ENCODE peak calls at places on chromosomes 12 and 14, in seven cellular contexts. F is K562, E is aorta, Q is right cardiac atrium, N is thyroid gland, M is ovary, B is tibial artery. A is an unnamed sample.
A peak's percentile ranks its signal among the peaks of the same experiment; 100 is the strongest.

GRCh38 chr14:71952381-71953363 is 20.4 kb downstream of the RGS6 start:
- DNase-seq in F (no peak), E (no peak), Q (no peak), N (no peak), M (no peak), B (no peak), A (no peak)

GRCh38 chr12:10634427-10634826 is 21.0 kb upstream of the MAGOHB start:
- DNase-seq in F (no peak), E (no peak), Q (no peak), N (no peak), M (no peak), B (no peak), A (peak; percentile 4)

GRCh38 chr12:56836317-56836716 is 73.2 kb downstream of the HSD17B6 start:
- DNase-seq in F (no peak), E (no peak), Q (no peak), N (peak; percentile 79), M (peak; percentile 25), B (no peak), A (peak; percentile 59)

GRCh38 chr12:78007173-78007572 is 176.5 kb downstream of the NAV3 start:
- DNase-seq in F (no peak), E (no peak), Q (peak; percentile 25), N (no peak), M (no peak), B (no peak), A (no peak)

GRCh38 chr12:89179983-89180382 is 172.3 kb downstream of the DUSP6 start:
- DNase-seq in F (no peak), E (no peak), Q (no peak), N (peak; percentile 6), M (peak; percentile 44), B (peak; percentile 70), A (peak; percentile 93)

GRCh38 chr14:39265741-39266588 is 32.2 kb downstream of the MIA2 start:
- DNase-seq in F (no peak), E (no peak), Q (no peak), N (no peak), M (no peak), B (no peak), A (peak; percentile 54)

GRCh38 chr14:53391156-53391555 is 238.0 kb upstream of the DDHD1 start:
- DNase-seq in F (no peak), E (no peak), Q (no peak), N (no peak), M (peak; percentile 21), B (no peak), A (peak; percentile 60)

GRCh38 chr14:68081489-68081888 is 261.9 kb downstream of the RAD51B start:
- DNase-seq in F (no peak), E (no peak), Q (no peak), N (no peak), M (no peak), B (no peak), A (no peak)

GRCh38 chr12:32489070-32489469 is 89.7 kb downstream of the FGD4 start:
- DNase-seq in F (no peak), E (no peak), Q (no peak), N (no peak), M (no peak), B (no peak), A (no peak)

GRCh38 chr14:71320734-71321555 is 413.7 kb downstream of the PCNX1 start:
- DNase-seq in F (peak; percentile 56), E (peak; percentile 90), Q (peak; percentile 87), N (peak; percentile 69), M (peak; percentile 63), B (peak; percentile 40), A (peak; percentile 86)

GRCh38 chr12:2834581-2835491 is at the start of gene NRIP2:
- DNase-seq in F (no peak), E (no peak), Q (peak; percentile 76), N (peak; percentile 75), M (peak; percentile 72), B (no peak), A (peak; percentile 82)

GRCh38 chr12:93442411-93443340 is 929 bp upstream of the UBE2N start:
- DNase-seq in F (no peak), E (no peak), Q (no peak), N (no peak), M (no peak), B (no peak), A (peak; percentile 12)

GRCh38 chr12:91667698-91668097 is 477.9 kb downstream of the BTG1 start:
- DNase-seq in F (no peak), E (no peak), Q (no peak), N (no peak), M (no peak), B (no peak), A (no peak)

GRCh38 chr14:68084256-68084655 is 264.7 kb downstream of the RAD51B start:
- DNase-seq in F (no peak), E (no peak), Q (no peak), N (no peak), M (no peak), B (no peak), A (peak; percentile 44)

GRCh38 chr14:100788517-100789365 is 37.2 kb upstream of the MEG3 start:
- DNase-seq in F (peak; percentile 48), E (no peak), Q (no peak), N (no peak), M (no peak), B (no peak), A (no peak)

GRCh38 chr14:38623661-38624060 is 367.8 kb upstream of the CLEC14A start:
- DNase-seq in F (no peak), E (no peak), Q (no peak), N (no peak), M (no peak), B (no peak), A (no peak)

GRCh38 chr12:54145844-54146243 is 42.9 kb downstream of the SMUG1 start:
- DNase-seq in F (no peak), E (no peak), Q (no peak), N (no peak), M (no peak), B (no peak), A (no peak)
- H3K27ac ChIP-seq in F (no peak overlapping the region), E (no peak overlapping the region), Q (no peak overlapping the region), N (no peak overlapping the region), M (no peak overlapping the region), B (peak overlapping the region; percentile 53), A (no peak overlapping the region)

GRCh38 chr14:23703027-23703426 is 66.9 kb downstream of the DHRS2 start:
- DNase-seq in F (no peak), E (no peak), Q (no peak), N (no peak), M (no peak), B (no peak), A (no peak)
- H3K9me3 ChIP-seq in F (no peaks in the 10 kb centered on the region), E (no peaks in the 10 kb centered on the region), Q (no peaks in the 10 kb centered on the region), N (no peaks in the 10 kb centered on the region), M (no peaks in the 10 kb centered on the region), B (no peaks in the 10 kb centered on the region), A (no peaks in the 10 kb centered on the region)

GRCh38 chr12:644293-644639 is 19.0 kb downstream of the NINJ2 start:
- DNase-seq in F (no peak), E (no peak), Q (no peak), N (no peak), M (no peak), B (no peak), A (no peak)
- H3K4me1 ChIP-seq in F (peaks cover 36% of the 10 kb centered on the region), E (peaks cover 4% of the 10 kb centered on the region), Q (peaks cover 16% of the 10 kb centered on the region), N (peaks cover 43% of the 10 kb centered on the region), M (peaks cover 19% of the 10 kb centered on the region), B (peaks cover 53% of the 10 kb centered on the region), A (peaks cover 13% of the 10 kb centered on the region)

GRCh38 chr12:52164624-52165023 is 27.2 kb downstream of the KRT80 start:
- DNase-seq in F (no peak), E (no peak), Q (peak; percentile 23), N (no peak), M (no peak), B (no peak), A (no peak)
- H3K27ac ChIP-seq in F (no peak overlapping the region), E (no peak overlapping the region), Q (no peak overlapping the region), N (peak overlapping the region; percentile 71), M (no peak overlapping the region), B (no peak overlapping the region), A (no peak overlapping the region)

GRCh38 chr14:58979325-58979724 is 209.1 kb upstream of the DAAM1 start:
- DNase-seq in F (no peak), E (no peak), Q (peak; percentile 72), N (no peak), M (no peak), B (no peak), A (no peak)
- H3K9me3 ChIP-seq in F (no peaks in the 10 kb centered on the region), E (no peaks in the 10 kb centered on the region), Q (no peaks in the 10 kb centered on the region), N (no peaks in the 10 kb centered on the region), M (no peaks in the 10 kb centered on the region), B (no peaks in the 10 kb centered on the region), A (no peaks in the 10 kb centered on the region)

DNA sequence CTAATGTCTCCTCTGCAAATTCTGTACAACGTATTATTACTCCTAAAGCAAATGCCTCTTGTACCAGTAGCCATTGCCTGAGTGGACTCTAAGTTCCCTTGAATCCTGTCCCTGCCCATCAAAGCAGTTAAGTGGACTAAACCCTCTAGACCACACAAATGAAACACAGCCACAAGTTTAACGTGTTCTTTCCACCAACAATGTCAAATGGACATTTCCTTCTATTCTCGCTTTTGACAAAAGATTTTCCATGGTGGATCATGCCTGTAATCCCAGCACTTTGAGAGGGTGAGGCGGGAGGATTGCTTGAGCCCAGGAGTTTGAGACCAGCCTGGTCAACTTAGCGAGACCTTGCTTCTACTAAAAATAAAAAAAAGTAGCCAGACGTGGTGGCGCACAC is 15.9 kb downstream of the CCDC88C start:
- DNase-seq in F (no peak), E (no peak), Q (no peak), N (no peak), M (no peak), B (no peak), A (no peak)
- H3K4me1 ChIP-seq in F (peaks cover 25% of the 10 kb centered on the region), E (no peaks in the 10 kb centered on the region), Q (peaks cover 8% of the 10 kb centered on the region), N (peaks cover 5% of the 10 kb centered on the region), M (peaks cover 4% of the 10 kb centered on the region), B (peaks cover 5% of the 10 kb centered on the region), A (no peaks in the 10 kb centered on the region)

DNA sequence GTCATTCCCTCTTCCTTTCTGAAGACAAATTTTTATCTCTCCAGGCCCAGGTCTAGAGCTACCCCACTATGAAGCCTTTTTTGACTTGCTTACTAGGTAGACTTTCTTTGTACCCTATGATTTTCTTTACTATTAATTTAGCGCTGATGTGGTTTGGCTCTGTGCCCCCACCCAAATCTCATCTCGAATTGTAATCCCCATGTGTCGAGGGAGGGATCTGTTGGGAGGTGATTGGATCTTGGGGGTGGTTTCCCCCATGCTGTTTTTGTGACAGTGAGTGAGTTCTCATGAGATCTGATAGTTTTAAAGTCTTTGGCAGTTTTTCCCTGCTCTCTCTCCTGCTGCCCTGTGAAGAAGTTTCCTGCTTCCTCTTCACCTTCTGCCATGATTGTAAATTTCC is 118.1 kb downstream of the SLC38A1 start:
- DNase-seq in F (no peak), E (no peak), Q (no peak), N (no peak), M (no peak), B (no peak), A (no peak)
- H3K27ac ChIP-seq in F (no peak overlapping the region), E (no peak overlapping the region), Q (no peak overlapping the region), N (no peak overlapping the region), M (no peak overlapping the region), B (no peak overlapping the region), A (no peak overlapping the region)

DNA sequence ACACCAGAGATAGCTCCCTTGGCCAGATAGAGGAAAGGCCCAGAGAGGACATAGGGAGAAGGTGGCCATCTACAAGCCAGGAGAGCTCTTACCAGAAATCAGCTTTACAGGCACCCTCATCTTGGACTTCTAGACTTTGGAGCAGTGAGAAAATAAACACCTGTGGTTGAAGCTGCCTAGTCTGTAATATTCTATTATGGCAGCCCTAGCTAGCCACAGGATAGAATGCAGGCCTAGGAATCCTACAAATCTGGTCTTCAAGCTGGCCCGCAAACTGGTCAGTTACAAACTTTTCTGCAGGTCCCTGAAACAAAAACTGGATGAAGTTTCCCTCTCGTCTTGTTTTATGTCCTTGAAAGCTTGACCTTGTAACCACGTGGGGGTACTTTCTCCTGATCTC is 92.4 kb downstream of the BCAT1 start:
- DNase-seq in F (no peak), E (no peak), Q (no peak), N (no peak), M (no peak), B (no peak), A (no peak)
- H3K9me3 ChIP-seq in F (no peaks in the 10 kb centered on the region), E (no peaks in the 10 kb centered on the region), Q (no peaks in the 10 kb centered on the region), N (no peaks in the 10 kb centered on the region), M (no peaks in the 10 kb centered on the region), B (no peaks in the 10 kb centered on the region), A (no peaks in the 10 kb centered on the region)

GRCh38 chr14:52058346-52058745 is 10.5 kb downstream of the NID2 start:
- DNase-seq in F (no peak), E (no peak), Q (no peak), N (no peak), M (no peak), B (no peak), A (no peak)
- H3K4me1 ChIP-seq in F (no peaks in the 10 kb centered on the region), E (peaks cover 8% of the 10 kb centered on the region), Q (peaks cover 24% of the 10 kb centered on the region), N (peaks cover 70% of the 10 kb centered on the region), M (peaks cover 30% of the 10 kb centered on the region), B (peaks cover 50% of the 10 kb centered on the region), A (peaks cover 44% of the 10 kb centered on the region)

A was measured in cardiac muscle cell.